ENCODE peak calls at places on chromosomes 12 and 14, in four cellular contexts. K is fibroblast of lung, R is OCI-LY7, Z is Karpas-422. B is an unnamed sample.
A peak's percentile ranks its signal among the peaks of the same experiment; 100 is the strongest.

GRCh38 chr12:128486951-128487350 is 220.0 kb downstream of the TMEM132C start:
- DNase-seq in K (no peak), R (no peak), Z (no peak), B (no peak)

GRCh38 chr14:21095430-21096205 is 2.8 kb downstream of the ZNF219 start:
- DNase-seq in K (peak; percentile 32), R (no peak), Z (no peak), B (no peak)

GRCh38 chr12:94318178-94318577 is 141.5 kb downstream of the CEP83 start:
- DNase-seq in K (no peak), R (peak; percentile 25), Z (no peak), B (no peak)

GRCh38 chr12:62128186-62128965 is 131.8 kb upstream of the USP15 start:
- DNase-seq in K (no peak), R (no peak), Z (no peak), B (no peak)

GRCh38 chr14:91108941-91109611 is 4.8 kb upstream of the DGLUCY start:
- DNase-seq in K (no peak), R (no peak), Z (no peak), B (no peak)

GRCh38 chr12:117273091-117273490 is 82.8 kb upstream of the FBXO21 start:
- DNase-seq in K (no peak), R (no peak), Z (no peak), B (no peak)

GRCh38 chr12:120783197-120783596 is 57.6 kb downstream of the ACADS start:
- DNase-seq in K (peak; percentile 73), R (no peak), Z (no peak), B (no peak)

GRCh38 chr14:61568572-61569011 is 126.7 kb upstream of the HIF1A start:
- DNase-seq in K (no peak), R (peak; percentile 98), Z (peak; percentile 87), B (peak; percentile 67)

GRCh38 chr12:66538970-66539369 is 139.9 kb downstream of the GRIP1 start:
- DNase-seq in K (peak; percentile 65), R (no peak), Z (no peak), B (no peak)

GRCh38 chr12:53722450-53723041 is 4.7 kb downstream of the CALCOCO1 start:
- DNase-seq in K (no peak), R (no peak), Z (no peak), B (no peak)

GRCh38 chr12:32124637-32125036 is 18.0 kb downstream of the BICD1 start:
- DNase-seq in K (no peak), R (no peak), Z (no peak), B (no peak)

GRCh38 chr14:67411820-67412421 is at the start of gene PLEK2:
- DNase-seq in K (peak; percentile 42), R (no peak), Z (no peak), B (no peak)

GRCh38 chr12:121713257-121714155 is 954 bp downstream of the TMEM120B start:
- DNase-seq in K (no peak), R (no peak), Z (peak; percentile 62), B (no peak)

GRCh38 chr12:127819066-127819465 is 447.9 kb upstream of the TMEM132C start:
- DNase-seq in K (peak; percentile 43), R (no peak), Z (no peak), B (no peak)

GRCh38 chr14:49505026-49505766 is 81.0 kb downstream of the RPS29 start:
- DNase-seq in K (peak; percentile 87), R (no peak), Z (no peak), B (peak; percentile 35)

GRCh38 chr12:112327209-112327930 is 54.9 kb downstream of the HECTD4 start:
- DNase-seq in K (no peak), R (no peak), Z (no peak), B (no peak)

GRCh38 chr12:74412607-74413230 is 124.9 kb upstream of the ATXN7L3B start:
- DNase-seq in K (peak; percentile 10), R (peak; percentile 26), Z (peak; percentile 69), B (no peak)

GRCh38 chr14:65958664-65959562 is 527.3 kb upstream of the CCDC196 start:
- DNase-seq in K (peak; percentile 17), R (peak; percentile 60), Z (peak; percentile 79), B (no peak)

GRCh38 chr14:57209561-57209960 is 59.1 kb downstream of the EXOC5 start:
- DNase-seq in K (peak; percentile 74), R (no peak), Z (no peak), B (no peak)

GRCh38 chr14:103386632-103387329 is 1.6 kb downstream of the MARK3 start:
- DNase-seq in K (peak; percentile 42), R (peak; percentile 19), Z (peak; percentile 63), B (no peak)

GRCh38 chr12:132070298-132070697 is 73.8 kb downstream of the DDX51 start:
- DNase-seq in K (no peak), R (no peak), Z (no peak), B (no peak)

GRCh38 chr14:53954551-53955233 is 1.9 kb downstream of the BMP4 start:
- DNase-seq in K (peak; percentile 45), R (no peak), Z (no peak), B (no peak)
- H3K4me2 ChIP-seq in K (peak overlapping the region; percentile 97), R (no peak overlapping the region), Z (no peak overlapping the region), B (no peak overlapping the region)

GRCh38 chr12:33440477-33440876 is 858 bp upstream of the SYT10 start:
- DNase-seq in K (no peak), R (no peak), Z (no peak), B (no peak)

GRCh38 chr12:33438890-33439586 is 581 bp downstream of the SYT10 start:
- DNase-seq in K (peak; percentile 13), R (no peak), Z (no peak), B (no peak)

GRCh38 chr12:33439587-33440011 is at the start of gene SYT10:
- DNase-seq in K (peak; percentile 8), R (no peak), Z (no peak), B (no peak)

GRCh38 chr12:33438025-33438772 is 1.4 kb downstream of the SYT10 start:
- DNase-seq in K (no peak), R (no peak), Z (no peak), B (no peak)

DNA sequence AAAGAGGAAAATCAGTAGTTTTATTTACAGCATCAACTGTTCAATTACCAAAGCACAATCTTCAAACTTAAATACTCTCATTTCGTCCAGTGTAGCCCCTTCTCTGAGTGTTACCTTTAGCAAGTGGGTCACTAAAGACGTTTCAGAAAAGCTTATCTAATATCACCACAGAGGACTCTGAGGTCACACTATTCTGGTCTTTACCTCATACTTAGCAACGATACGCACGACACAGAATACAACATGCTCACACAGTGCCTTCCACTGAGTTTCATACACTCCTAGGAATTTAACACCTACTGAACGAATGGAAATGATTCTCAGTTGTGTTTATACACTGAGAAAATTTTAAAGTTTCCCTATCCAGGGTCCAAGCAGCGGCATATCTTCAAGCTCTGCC is 2.0 kb downstream of the SYT10 start:
- DNase-seq in K (no peak), R (no peak), Z (no peak), B (no peak)
- H2AFZ ChIP-seq in K (no peak overlapping the region), R (no peak overlapping the region), Z (no peak overlapping the region), B (no peak overlapping the region)

GRCh38 chr14:93036652-93037341 is 78.9 kb downstream of the ITPK1 start:
- DNase-seq in K (peak; percentile 28), R (no peak), Z (no peak), B (no peak)
- H3K4me2 ChIP-seq in K (no peak overlapping the region), R (no peak overlapping the region), Z (no peak overlapping the region), B (no peak overlapping the region)

GRCh38 chr14:72104011-72104613 is 171.9 kb downstream of the RGS6 start:
- DNase-seq in K (no peak), R (peak; percentile 19), Z (peak; percentile 84), B (peak; percentile 40)
- H2AFZ ChIP-seq in K (no peak overlapping the region), R (no peak overlapping the region), Z (no peak overlapping the region), B (no peak overlapping the region)

GRCh38 chr12:67977668-67978067 is 11.6 kb upstream of the IFNG-AS1 start:
- DNase-seq in K (no peak), R (no peak), Z (no peak), B (no peak)

GRCh38 chr12:67980391-67980790 is 8.9 kb upstream of the IFNG-AS1 start:
- DNase-seq in K (no peak), R (no peak), Z (no peak), B (no peak)

GRCh38 chr12:67986632-67987031 is 2.6 kb upstream of the IFNG-AS1 start:
- DNase-seq in K (no peak), R (no peak), Z (no peak), B (no peak)

GRCh38 chr12:67982165-67982563 is 7.1 kb upstream of the IFNG-AS1 start:
- DNase-seq in K (peak; percentile 39), R (no peak), Z (no peak), B (no peak)

DNA sequence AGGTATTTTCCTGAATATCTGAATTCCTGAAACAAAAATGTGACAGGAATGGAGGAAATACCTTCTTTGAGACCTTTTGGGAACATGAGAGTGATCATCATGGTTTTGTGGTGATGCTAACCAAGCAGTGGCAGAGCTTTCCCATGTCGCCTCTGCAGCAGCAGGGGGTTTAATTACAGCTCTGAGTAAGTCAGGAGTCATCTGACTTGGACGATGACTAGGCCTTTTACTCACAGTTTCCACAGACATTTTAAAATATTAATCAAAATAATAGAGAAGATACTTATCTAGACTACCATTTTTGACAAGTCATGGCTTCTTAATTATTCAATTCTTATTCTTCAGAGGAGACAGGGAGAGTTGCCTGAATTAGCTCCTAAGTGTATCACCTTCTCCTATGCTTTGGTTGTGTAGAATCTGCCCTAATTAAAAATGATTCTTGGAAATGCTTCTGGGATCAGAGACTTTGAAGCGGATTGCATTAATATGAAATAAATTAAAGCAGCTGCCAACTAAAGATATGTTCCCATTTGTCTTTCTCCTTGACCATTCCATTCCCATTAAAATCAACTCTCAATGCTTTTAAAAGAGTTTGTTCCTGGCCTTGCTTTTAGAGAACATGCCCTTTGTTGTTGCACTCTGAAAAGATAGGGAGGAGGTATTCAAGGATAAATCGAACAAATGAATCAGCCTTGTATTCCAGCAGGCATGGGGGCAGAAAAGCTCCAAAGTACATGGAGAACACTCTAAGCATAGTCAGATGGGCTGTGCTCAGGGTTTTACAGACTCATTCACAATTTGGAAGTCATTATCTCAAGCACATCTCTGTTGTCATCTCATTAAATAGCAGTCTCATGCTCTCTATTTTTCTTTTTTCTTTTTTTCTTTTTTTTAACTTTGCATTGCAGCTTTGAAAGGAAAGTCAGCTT is 7.7 kb upstream of the IFNG-AS1 start:
- DNase-seq in K (peak; percentile 96), R (no peak), Z (no peak), B (no peak)
- H3K4me2 ChIP-seq in K (no peak overlapping the region), R (no peak overlapping the region), Z (no peak overlapping the region), B (no peak overlapping the region)

GRCh38 chr12:48980389-48980952 is 2.3 kb downstream of the WNT1 start:
- DNase-seq in K (no peak), R (no peak), Z (no peak), B (no peak)
- H2AFZ ChIP-seq in K (no peak overlapping the region), R (no peak overlapping the region), Z (no peak overlapping the region), B (no peak overlapping the region)

GRCh38 chr14:74608959-74609611 is 3.0 kb downstream of the LTBP2 start:
- DNase-seq in K (peak; percentile 75), R (peak; percentile 84), Z (peak; percentile 95), B (peak; percentile 82)
- H3K4me2 ChIP-seq in K (peak overlapping the region; percentile 87), R (peak overlapping the region; percentile 21), Z (no peak overlapping the region), B (no peak overlapping the region)

B was measured in DND-41.